ENCODE peak calls at places on chromosomes 11 and 22, in five cellular contexts. D is HL-60, V is AG04450, U is psoas muscle, K is lower lobe of right lung. C is an unnamed sample.
A peak's percentile ranks its signal among the peaks of the same experiment; 100 is the strongest.

GRCh38 chr11:64057890-64058289 is 22.2 kb downstream of the FLRT1 start:
- DNase-seq in D (no peak), V (no peak), U (no peak), K (no peak), C (no peak)

GRCh38 chr11:69906453-69906907 is 87.3 kb upstream of the FGF3 start:
- DNase-seq in D (no peak), V (no peak), U (no peak), K (no peak), C (no peak)

GRCh38 chr22:35725521-35725920 is 7.8 kb downstream of the APOL5 start:
- DNase-seq in D (no peak), V (no peak), U (no peak), K (no peak), C (no peak)

GRCh38 chr11:93481696-93482095 is 61.5 kb downstream of the SMCO4 start:
- DNase-seq in D (no peak), V (no peak), U (peak; percentile 18), K (no peak), C (no peak)

GRCh38 chr11:67468835-67469811 is at the start of gene TMEM134:
- DNase-seq in D (peak; percentile 90), V (peak; percentile 69), U (peak; percentile 93), K (peak; percentile 95), C (peak; percentile 63)

GRCh38 chr11:72058416-72059034 is 21.8 kb downstream of the NUMA1 start:
- DNase-seq in D (no peak), V (peak; percentile 59), U (no peak), K (no peak), C (no peak)

GRCh38 chr11:44744160-44744559 is 17.4 kb downstream of the TSPAN18 start:
- DNase-seq in D (no peak), V (peak; percentile 29), U (no peak), K (no peak), C (no peak)

GRCh38 chr11:61477734-61478148 is 30.8 kb upstream of the LRRC10B start:
- DNase-seq in D (peak; percentile 11), V (no peak), U (peak; percentile 62), K (no peak), C (no peak)

GRCh38 chr22:41826430-41827383 is 6.2 kb upstream of the SREBF2 start:
- DNase-seq in D (no peak), V (no peak), U (peak; percentile 54), K (no peak), C (no peak)

GRCh38 chr11:109329716-109330115 is 92.3 kb upstream of the C11orf87 start:
- DNase-seq in D (no peak), V (no peak), U (no peak), K (no peak), C (no peak)

GRCh38 chr22:35437038-35437437 is 37.1 kb downstream of the MCM5 start:
- DNase-seq in D (peak; percentile 13), V (no peak), U (no peak), K (no peak), C (no peak)

GRCh38 chr11:76601272-76601671 is 69.3 kb downstream of the LRRC32 start:
- DNase-seq in D (no peak), V (no peak), U (no peak), K (no peak), C (no peak)

GRCh38 chr22:49632199-49633009 is 195.3 kb downstream of the BRD1 start:
- DNase-seq in D (no peak), V (no peak), U (peak; percentile 61), K (peak; percentile 51), C (peak; percentile 12)

GRCh38 chr11:82750643-82751139 is 17.0 kb upstream of the FAM181B start:
- DNase-seq in D (peak; percentile 2), V (no peak), U (no peak), K (no peak), C (no peak)

GRCh38 chr22:24094966-24095365 is 83.9 kb downstream of the CABIN1 start:
- DNase-seq in D (no peak), V (no peak), U (no peak), K (no peak), C (no peak)

GRCh38 chr11:57213282-57214086 is 23.6 kb downstream of the APLNR start:
- DNase-seq in D (peak; percentile 33), V (no peak), U (no peak), K (no peak), C (peak; percentile 22)

GRCh38 chr11:2929880-2930704 is 872 bp upstream of the PHLDA2 start:
- DNase-seq in D (peak; percentile 23), V (peak; percentile 18), U (peak; percentile 40), K (peak; percentile 68), C (no peak)

GRCh38 chr11:43542734-43543133 is 137.8 kb upstream of the HSD17B12 start:
- DNase-seq in D (no peak), V (no peak), U (no peak), K (no peak), C (no peak)

GRCh38 chr11:36131719-36132349 is 157.4 kb downstream of the COMMD9 start:
- DNase-seq in D (peak; percentile 21), V (no peak), U (peak; percentile 52), K (no peak), C (no peak)

GRCh38 chr11:112453601-112454577 is 193.2 kb upstream of the PLET1 start:
- DNase-seq in D (peak; percentile 45), V (no peak), U (peak; percentile 19), K (peak; percentile 55), C (no peak)

GRCh38 chr11:66076561-66076960 is 6.5 kb downstream of the PACS1 start:
- DNase-seq in D (no peak), V (no peak), U (no peak), K (no peak), C (no peak)

GRCh38 chr11:70472240-70472639 is 73.9 kb downstream of the CTTN start:
- DNase-seq in D (no peak), V (no peak), U (no peak), K (no peak), C (no peak)

GRCh38 chr22:29268511-29269229 is 602 bp downstream of the EWSR1 start:
- DNase-seq in D (peak; percentile 30), V (peak; percentile 23), U (peak; percentile 81), K (peak; percentile 75), C (peak; percentile 56)

GRCh38 chr11:1476946-1477736 is 9.4 kb downstream of the MOB2 start:
- DNase-seq in D (no peak), V (no peak), U (no peak), K (peak; percentile 28), C (no peak)

GRCh38 chr11:7654094-7654742 is 19.1 kb downstream of the CYB5R2 start:
- DNase-seq in D (no peak), V (no peak), U (no peak), K (no peak), C (no peak)

GRCh38 chr11:124167852-124168251 is 15.3 kb upstream of the OR10D3 start:
- DNase-seq in D (no peak), V (no peak), U (no peak), K (no peak), C (no peak)

GRCh38 chr22:39207141-39208012 is 37.4 kb downstream of the PDGFB start:
- DNase-seq in D (no peak), V (no peak), U (no peak), K (peak; percentile 44), C (no peak)

GRCh38 chr11:57425565-57426438 is 1.1 kb downstream of the SLC43A3 start:
- DNase-seq in D (peak; percentile 30), V (no peak), U (peak; percentile 76), K (peak; percentile 82), C (no peak)

GRCh38 chr22:19948057-19948760 is 6.6 kb upstream of the TXNRD2 start:
- DNase-seq in D (no peak), V (no peak), U (no peak), K (peak; percentile 6), C (no peak)
- TF ChIP-seq CTCF in D (no peak), V (no peak), U (no peak), K (no peak), C (no peak)

DNA sequence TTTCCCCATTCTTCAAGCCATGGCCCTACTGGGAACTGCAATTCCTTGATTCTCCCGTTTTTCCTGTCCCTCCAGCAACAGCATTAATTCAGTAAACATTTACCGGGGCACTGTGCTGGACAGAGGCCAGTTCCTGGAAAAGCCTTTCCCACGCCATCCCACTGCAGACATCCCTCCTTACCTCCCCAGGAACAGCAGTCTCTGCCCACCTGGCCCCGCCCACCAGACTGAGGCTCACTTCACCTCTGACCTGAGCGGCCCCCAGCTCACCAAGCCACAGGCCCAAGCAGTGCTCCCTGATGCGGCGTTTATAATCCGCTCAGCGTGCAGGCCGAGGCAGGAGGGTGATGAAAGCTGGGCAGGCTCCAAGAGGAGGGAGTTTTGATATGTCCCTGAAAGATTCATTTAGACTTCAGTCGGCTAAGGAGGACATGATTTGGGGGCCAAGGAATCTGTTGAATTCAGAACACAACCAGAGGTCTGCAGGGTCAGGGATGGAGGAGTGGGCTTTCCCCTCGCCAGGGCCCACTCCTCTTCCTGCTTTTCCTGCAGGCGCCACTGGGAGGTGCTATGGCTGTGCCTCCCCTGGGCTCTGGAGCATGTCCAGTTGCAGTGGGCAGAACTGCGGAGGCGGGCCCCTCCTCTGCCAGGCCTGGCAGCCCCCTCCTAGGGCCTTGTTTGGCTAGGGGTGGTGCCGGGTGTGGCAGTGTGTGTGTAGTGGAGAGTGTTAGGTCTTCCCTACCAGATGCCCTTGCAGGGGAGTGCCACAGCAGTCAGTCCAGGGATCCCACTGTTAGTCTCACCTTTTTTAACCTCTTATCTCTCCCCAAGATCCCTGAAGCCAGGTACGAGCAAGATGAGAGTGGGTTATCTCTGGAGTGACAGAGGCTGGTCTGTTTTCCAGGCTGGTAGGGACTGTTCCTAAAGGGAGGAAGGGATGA is 1.4 kb upstream of the TAGLN start:
- DNase-seq in D (no peak), V (no peak), U (no peak), K (peak; percentile 47), C (no peak)
- H3K4me3 ChIP-seq in D (no peak overlapping the region), V (peak overlapping the region; percentile 88), U (peak overlapping the region; percentile 58), K (no peak overlapping the region), C (no peak overlapping the region)

GRCh38 chr11:122814401-122814800 is 23.9 kb upstream of the CRTAM start:
- DNase-seq in D (no peak), V (no peak), U (no peak), K (no peak), C (no peak)
- TF ChIP-seq CTCF in D (no peak), V (peak; percentile 17), U (no peak), K (peak; percentile 9), C (peak; percentile 37)

GRCh38 chr11:11884774-11885481 is 43.2 kb downstream of the USP47 start:
- DNase-seq in D (no peak), V (no peak), U (no peak), K (no peak), C (no peak)
- H3K4me3 ChIP-seq in D (no peak overlapping the region), V (no peak overlapping the region), U (no peak overlapping the region), K (no peak overlapping the region), C (no peak overlapping the region)

GRCh38 chr11:132561937-132562336 is 970.4 kb downstream of the OPCML start:
- DNase-seq in D (no peak), V (no peak), U (no peak), K (no peak), C (no peak)

GRCh38 chr11:132555617-132556016 is 976.7 kb downstream of the OPCML start:
- DNase-seq in D (no peak), V (no peak), U (no peak), K (no peak), C (no peak)

GRCh38 chr11:132556316-132556715 is 976.0 kb downstream of the OPCML start:
- DNase-seq in D (peak; percentile 44), V (no peak), U (no peak), K (no peak), C (no peak)

GRCh38 chr11:132563050-132563449 is 969.3 kb downstream of the OPCML start:
- DNase-seq in D (no peak), V (no peak), U (no peak), K (no peak), C (no peak)

GRCh38 chr11:132559371-132560036 is 972.8 kb downstream of the OPCML start:
- DNase-seq in D (no peak), V (no peak), U (no peak), K (no peak), C (no peak)
- TF ChIP-seq CTCF in D (no peak), V (peak; percentile 15), U (no peak), K (no peak), C (no peak)

C was measured in astrocyte of the cerebellum.